ENCODE peak calls at places on chromosomes 7 and 10, in four cellular contexts. B, R, F and U are unnamed samples.

GRCh38 chr10:1253476-1254353 is 197.5 kb downstream of the WDR37 start:
- DNase-seq in B (no peak), R (no peak), F (no peak), U (no peak)

GRCh38 chr10:18401416-18402195 is 249.8 kb downstream of the NSUN6 start:
- DNase-seq in B (no peak), R (no peak), F (no peak), U (no peak)

GRCh38 chr10:117541405-117541908 is 1.1 kb upstream of the EMX2 start:
- DNase-seq in B (peak; percentile 21), R (no peak), F (no peak), U (no peak)

GRCh38 chr10:7380704-7381241 is 30.1 kb downstream of the SFMBT2 start:
- DNase-seq in B (no peak), R (no peak), F (no peak), U (no peak)

GRCh38 chr7:139750459-139751095 is 27.2 kb downstream of the HIPK2 start:
- DNase-seq in B (no peak), R (no peak), F (no peak), U (no peak)

GRCh38 chr7:114087674-114088539 is 169.1 kb upstream of the PPP1R3A start:
- DNase-seq in B (no peak), R (no peak), F (no peak), U (no peak)

GRCh38 chr7:136940917-136941316 is 72.5 kb downstream of the CHRM2 start:
- DNase-seq in B (no peak), R (no peak), F (no peak), U (no peak)

GRCh38 chr7:116232402-116232749 is 22.0 kb downstream of the TES start:
- DNase-seq in B (no peak), R (no peak), F (no peak), U (no peak)

GRCh38 chr7:138505361-138505873 is 45.4 kb downstream of the TRIM24 start:
- DNase-seq in B (no peak), R (no peak), F (no peak), U (no peak)

GRCh38 chr10:132106431-132106830 is 40.7 kb downstream of the JAKMIP3 start:
- DNase-seq in B (no peak), R (no peak), F (no peak), U (peak; percentile 41)

GRCh38 chr10:79981673-79982485 is 33.0 kb upstream of the SFTPD start:
- DNase-seq in B (no peak), R (no peak), F (peak; percentile 6), U (peak; percentile 79)

GRCh38 chr7:28230273-28230672 is 49.7 kb upstream of the JAZF1 start:
- DNase-seq in B (no peak), R (no peak), F (peak; percentile 5), U (no peak)

GRCh38 chr10:11440250-11441150 is 170.9 kb downstream of the USP6NL start:
- DNase-seq in B (no peak), R (peak; percentile 53), F (no peak), U (no peak)

GRCh38 chr10:35857860-35858259 is 215.8 kb upstream of the FZD8 start:
- DNase-seq in B (no peak), R (no peak), F (no peak), U (no peak)

GRCh38 chr7:94441138-94441537 is 46.4 kb downstream of the COL1A2 start:
- DNase-seq in B (no peak), R (no peak), F (no peak), U (no peak)

GRCh38 chr7:37526623-37527022 is 78.0 kb upstream of the ELMO1 start:
- DNase-seq in B (no peak), R (no peak), F (no peak), U (no peak)

GRCh38 chr10:80265740-80266512 is 23.5 kb downstream of the MAT1A start:
- DNase-seq in B (no peak), R (no peak), F (no peak), U (no peak)

GRCh38 chr7:135976312-135977019 is 693 bp downstream of the MTPN start:
- DNase-seq in B (peak; percentile 66), R (no peak), F (peak; percentile 5), U (peak; percentile 29)

GRCh38 chr7:6288270-6288860 is 15.9 kb upstream of the CYTH3 start:
- DNase-seq in B (no peak), R (no peak), F (no peak), U (no peak)

GRCh38 chr10:126315471-126316177 is 72.7 kb downstream of the ADAM12 start:
- DNase-seq in B (no peak), R (no peak), F (no peak), U (no peak)

GRCh38 chr7:80851896-80852476 is 66.9 kb downstream of the SEMA3C start:
- DNase-seq in B (no peak), R (no peak), F (peak; percentile 56), U (no peak)

GRCh38 chr10:69451784-69452251 is 553 bp downstream of the TSPAN15 start:
- DNase-seq in B (no peak), R (no peak), F (no peak), U (peak; percentile 79)

GRCh38 chr10:28788767-28789166 is 111.4 kb downstream of the BAMBI start:
- DNase-seq in B (no peak), R (no peak), F (no peak), U (no peak)

GRCh38 chr10:101903827-101904520 is 60.4 kb upstream of the KCNIP2 start:
- DNase-seq in B (no peak), R (peak; percentile 88), F (no peak), U (no peak)

GRCh38 chr7:112887-113286 is 79.5 kb upstream of the FAM20C start:
- DNase-seq in B (no peak), R (no peak), F (no peak), U (no peak)

GRCh38 chr7:111168182-111168581 is 77.3 kb downstream of the LRRN3 start:
- DNase-seq in B (no peak), R (no peak), F (no peak), U (no peak)

GRCh38 chr7:112481833-112482669 is 1.3 kb downstream of the LSMEM1 start:
- DNase-seq in B (no peak), R (no peak), F (no peak), U (no peak)

GRCh38 chr7:65983965-65984654 is 2.1 kb upstream of the GUSB start:
- DNase-seq in B (peak; percentile 10), R (no peak), F (no peak), U (no peak)

GRCh38 chr7:35571596-35572240 is 123.2 kb downstream of the HERPUD2 start:
- DNase-seq in B (no peak), R (no peak), F (no peak), U (no peak)

GRCh38 chr7:20577362-20578069 is 38.0 kb upstream of the ABCB5 start:
- DNase-seq in B (no peak), R (no peak), F (no peak), U (no peak)
- TF ChIP-seq CBX5 in B (no peak), R (no peak), F (no peak), U (no peak)

DNA sequence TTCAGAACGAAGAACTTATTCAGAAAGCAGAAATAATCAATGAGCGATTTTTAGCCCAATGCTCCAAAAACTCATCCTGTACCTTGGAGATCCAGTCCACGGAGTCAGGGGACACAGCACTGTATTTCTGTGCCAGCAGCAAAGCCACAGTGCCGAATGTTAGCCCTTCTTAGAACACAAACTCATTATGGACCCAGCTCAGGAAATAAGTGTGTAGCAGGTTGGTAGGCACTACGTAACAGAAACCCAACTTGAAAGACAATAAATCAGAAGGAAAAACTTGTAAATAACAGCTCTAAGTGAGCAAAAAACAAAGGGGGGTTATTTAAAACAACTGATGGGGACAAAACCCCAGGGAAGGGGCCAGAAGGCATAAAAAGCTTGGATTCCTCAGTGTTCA is 112.0 kb upstream of the PRSS1 start:
- DNase-seq in B (no peak), R (no peak), F (no peak), U (no peak)
- TF ChIP-seq CHD2 in B (no peak), R (no peak), F (no peak), U (no peak)

GRCh38 chr7:156950381-156950858 is 908 bp downstream of the NOM1 start:
- DNase-seq in B (no peak), R (no peak), F (no peak), U (no peak)

GRCh38 chr7:156949541-156950380 is at the start of gene NOM1:
- DNase-seq in B (peak; percentile 96), R (peak; percentile 20), F (peak; percentile 66), U (peak; percentile 93)

GRCh38 chr7:156947120-156947843 is 2.2 kb upstream of the NOM1 start:
- DNase-seq in B (no peak), R (no peak), F (peak; percentile 21), U (no peak)

GRCh38 chr7:156944876-156945275 is 4.6 kb upstream of the NOM1 start:
- DNase-seq in B (no peak), R (no peak), F (no peak), U (no peak)

DNA sequence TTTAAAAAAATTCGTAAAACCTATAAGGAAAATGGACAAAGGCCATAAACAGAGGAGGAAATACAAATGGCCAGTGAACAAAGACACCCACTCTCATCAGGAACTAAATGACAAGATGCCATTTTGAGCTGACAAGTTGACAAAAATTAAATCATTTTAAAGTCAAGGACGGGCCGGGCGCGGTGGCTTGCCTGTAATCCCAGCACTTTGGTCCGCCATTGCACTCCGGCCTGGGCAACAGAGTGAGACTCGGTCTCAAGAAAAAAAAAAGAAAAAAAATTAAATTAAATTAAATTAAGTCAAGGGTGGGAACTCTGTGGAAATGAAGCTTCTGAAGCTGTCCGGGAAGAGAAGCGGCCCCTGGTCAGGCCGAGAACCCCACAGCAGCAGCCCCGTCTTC is 1.2 kb upstream of the NOM1 start:
- DNase-seq in B (no peak), R (no peak), F (no peak), U (no peak)
- H3K4me3 ChIP-seq in B (peak overlapping the region; percentile 95), R (peak overlapping the region; percentile 91), F (no peak overlapping the region), U (peak overlapping the region; percentile 99)

GRCh38 chr7:105205592-105206211 is 183.0 kb downstream of the SRPK2 start:
- DNase-seq in B (no peak), R (no peak), F (no peak), U (no peak)
- TF ChIP-seq CBX5 in B (no peak), R (no peak), F (no peak), U (no peak)

GRCh38 chr10:86969421-86970041 is 1.2 kb downstream of the ADIRF start:
- DNase-seq in B (no peak), R (no peak), F (no peak), U (peak; percentile 46)
- TF ChIP-seq CHD2 in B (no peak), R (no peak), F (no peak), U (no peak)

DNA sequence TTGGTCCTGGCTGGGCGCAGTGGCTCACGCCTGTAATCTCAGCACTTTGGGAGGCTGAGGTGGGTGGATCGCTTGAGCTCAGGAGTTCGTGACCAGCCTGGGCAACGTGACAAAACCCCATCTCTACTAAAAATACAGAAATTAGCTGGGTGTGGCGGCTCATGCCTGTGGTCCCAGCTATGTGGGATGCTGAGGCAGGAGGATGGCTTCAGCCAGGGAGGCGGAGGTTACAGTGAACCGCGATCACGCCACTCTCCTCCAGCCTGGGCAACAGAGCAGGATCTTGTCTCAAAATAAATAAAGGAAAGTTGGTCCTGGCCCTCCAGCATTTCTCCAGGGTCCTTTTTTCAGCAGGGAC is 1.4 kb downstream of the NUDT1 start:
- DNase-seq in B (no peak), R (no peak), F (no peak), U (no peak)
- H3K4me3 ChIP-seq in B (no peak overlapping the region), R (peak overlapping the region; percentile 83), F (no peak overlapping the region), U (peak overlapping the region; percentile 90)

DNA sequence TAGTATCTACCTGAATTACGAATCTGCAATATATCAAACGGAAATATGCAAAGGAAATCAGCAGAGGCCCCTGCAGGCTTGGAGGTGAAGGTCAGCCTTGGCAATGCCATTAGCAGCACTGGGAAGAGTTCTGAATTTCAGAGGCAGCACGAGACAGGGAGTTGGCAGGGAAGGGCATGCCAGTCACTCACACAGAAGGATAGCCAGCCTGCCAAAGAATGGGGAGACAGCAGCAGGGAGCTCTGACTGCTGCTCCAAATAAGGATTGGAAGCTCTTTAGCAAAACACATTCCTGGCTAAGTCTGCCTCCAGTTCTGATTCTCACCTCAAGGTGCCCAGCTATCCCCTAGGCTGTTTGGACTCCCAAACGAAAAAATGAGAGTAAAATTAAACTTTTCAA is 188.0 kb downstream of the PDE1C start:
- DNase-seq in B (no peak), R (no peak), F (no peak), U (peak; percentile 3)
- TF ChIP-seq CBX5 in B (no peak), R (no peak), F (no peak), U (no peak)